ENCODE peak calls at places on chromosomes 6 and 20, in ten cellular contexts. O is dermis microvascular lymphatic vessel endothelial cell, Q is SK-MEL-5, Y is nucleus accumbens, E is fibroblast of mammary gland, V is pancreas, W is DMS 273 treated with DMSO at 0.1 percent for 48 hours, B is kidney tubule cell, D is right cardiac atrium, K is thyroid gland. P is an unnamed sample.

GRCh38 chr6:63441266-63441956 is 121.6 kb upstream of the LGSN start:
- DNase-seq in Q (no peak), B (no peak), E (no peak), O (no peak), K (no peak), D (no peak), Y (no peak), W (no peak), V (no peak), P (no peak)

GRCh38 chr6:75791881-75792280 is 42.8 kb downstream of the MYO6 start:
- DNase-seq in B (no peak), Q (peak; percentile 67), D (no peak), K (no peak), Y (no peak), O (peak; percentile 75), V (no peak), W (no peak), E (peak; percentile 16), P (no peak)

GRCh38 chr6:36029464-36029863 is 1.9 kb downstream of the MAPK14 start:
- DNase-seq in W (no peak), B (peak; percentile 16), Q (peak; percentile 4), Y (no peak), E (peak; percentile 88), V (no peak), O (peak; percentile 45), K (no peak), D (no peak), P (no peak)

GRCh38 chr6:127136786-127137185 is 18.3 kb downstream of the RSPO3 start:
- DNase-seq in Q (no peak), E (no peak), O (no peak), Y (no peak), K (no peak), B (no peak), D (no peak), V (no peak), W (no peak), P (no peak)

GRCh38 chr20:25745100-25745499 is 48.4 kb upstream of the ZNF337 start:
- DNase-seq in Y (no peak), B (no peak), O (no peak), V (no peak), W (no peak), E (no peak), D (no peak), K (no peak), Q (no peak), P (no peak)

GRCh38 chr6:79750806-79751205 is 119.7 kb downstream of the SH3BGRL2 start:
- DNase-seq in O (no peak), Q (no peak), D (no peak), B (no peak), K (no peak), W (no peak), E (no peak), Y (no peak), V (no peak), P (peak; percentile 60)

GRCh38 chr6:17240803-17241500 is 40.2 kb upstream of the RBM24 start:
- DNase-seq in O (no peak), D (no peak), W (no peak), B (no peak), Q (no peak), Y (no peak), E (no peak), V (no peak), K (no peak), P (no peak)

GRCh38 chr6:126531840-126532239 is 191.9 kb downstream of the CENPW start:
- DNase-seq in Q (no peak), Y (no peak), V (no peak), K (no peak), W (no peak), D (no peak), O (no peak), E (no peak), B (peak; percentile 49), P (no peak)

GRCh38 chr6:43274916-43275597 is 23.0 kb upstream of the SLC22A7 start:
- DNase-seq in O (no peak), B (no peak), V (peak; percentile 86), K (peak; percentile 19), D (no peak), Y (no peak), E (no peak), Q (no peak), W (no peak), P (peak; percentile 39)

GRCh38 chr20:36754656-36755222 is 8.8 kb upstream of the NDRG3 start:
- DNase-seq in D (no peak), E (peak; percentile 82), B (peak; percentile 84), O (peak; percentile 85), K (peak; percentile 31), Y (no peak), V (no peak), Q (peak; percentile 87), W (no peak), P (peak; percentile 75)

GRCh38 chr20:63497946-63498935 is 642 bp downstream of the EEF1A2 start:
- DNase-seq in B (peak; percentile 58), V (peak; percentile 79), E (peak; percentile 23), W (no peak), K (peak; percentile 41), O (peak; percentile 48), Q (no peak), D (peak; percentile 84), Y (no peak), P (peak; percentile 82)

GRCh38 chr6:128311944-128312570 is 208.3 kb downstream of the PTPRK start:
- DNase-seq in Q (no peak), W (no peak), D (no peak), O (no peak), K (no peak), E (no peak), Y (no peak), B (no peak), V (no peak), P (no peak)

GRCh38 chr6:150144294-150144868 is 1.5 kb downstream of the PPP1R14C start:
- DNase-seq in Y (no peak), Q (no peak), O (no peak), W (no peak), K (no peak), E (no peak), D (no peak), B (peak; percentile 76), V (no peak), P (no peak)

GRCh38 chr20:48635791-48636267 is 192.0 kb downstream of the PREX1 start:
- DNase-seq in W (no peak), B (peak; percentile 54), V (peak; percentile 84), D (peak; percentile 76), O (peak; percentile 64), Y (peak; percentile 30), K (peak; percentile 51), Q (peak; percentile 74), E (peak; percentile 33), P (no peak)

GRCh38 chr20:4160761-4161305 is 145.5 kb upstream of the RNF24 start:
- DNase-seq in V (peak; percentile 51), O (no peak), Y (peak; percentile 66), E (peak; percentile 37), B (peak; percentile 66), W (no peak), Q (peak; percentile 83), D (peak; percentile 86), K (peak; percentile 63), P (peak; percentile 25)

P was measured in cerebellum.